ENCODE peak calls at places on chromosomes 11 and 22, in five cellular contexts. Y is hepatocyte, W is ovary, Q is heart left ventricle, T is neural progenitor cell. C is an unnamed sample. For H3K27me3 and H3K9me3, the result is how much of the 10 kb centered on the place peaks cover.

GRCh38 chr22:20531404-20532181 is 24.2 kb downstream of the MED15 start:
- DNase-seq in Q (peak), W (no peak), Y (peak), T (peak), C (peak)

GRCh38 chr11:60305906-60306619 is 21.0 kb upstream of the MS4A6E start:
- DNase-seq in W (no peak), T (peak), Y (no peak), Q (no peak), C (no peak)

GRCh38 chr11:73461335-73461840 is 85.2 kb downstream of the RELT start:
- DNase-seq in T (no peak), Q (no peak), W (no peak), Y (no peak), C (no peak)

GRCh38 chr11:57146301-57146700 is 35.5 kb upstream of the LRRC55 start:
- DNase-seq in Q (no peak), T (no peak), Y (no peak), W (no peak), C (no peak)

GRCh38 chr11:57798905-57799559 is 37.4 kb downstream of the CTNND1 start:
- DNase-seq in Q (peak), T (no peak), W (no peak), Y (peak), C (no peak)

GRCh38 chr11:128184981-128185380 is 402.4 kb downstream of the ETS1 start:
- DNase-seq in W (no peak), Y (no peak), T (no peak), Q (no peak), C (no peak)

GRCh38 chr11:13313005-13313819 is 35.6 kb downstream of the BMAL1 start:
- DNase-seq in T (no peak), W (no peak), Y (no peak), Q (no peak), C (no peak)

GRCh38 chr11:123654566-123655081 is at the start of gene SCN3B:
- DNase-seq in W (peak), Q (peak), T (peak), Y (peak), C (no peak)

GRCh38 chr11:126624491-126624890 is 269.0 kb downstream of the ST3GAL4 start:
- DNase-seq in T (no peak), W (no peak), Y (no peak), Q (no peak), C (no peak)

GRCh38 chr11:67392182-67392715 is 463 bp downstream of the RAD9A start:
- DNase-seq in T (peak), W (no peak), Q (no peak), Y (peak), C (no peak)

GRCh38 chr22:25404556-25404922 is 159.9 kb upstream of the GRK3 start:
- DNase-seq in Y (peak), W (no peak), T (peak), Q (no peak), C (no peak)

GRCh38 chr11:64561984-64562722 is 28.9 kb upstream of the SLC22A12 start:
- DNase-seq in W (no peak), Y (no peak), T (no peak), Q (no peak), C (no peak)

GRCh38 chr11:117281159-117281558 is 10.0 kb upstream of the BACE1-AS start:
- DNase-seq in Y (peak), T (no peak), W (peak), Q (no peak), C (no peak)

GRCh38 chr11:15073361-15074205 is at the start of gene CALCB:
- DNase-seq in Q (no peak), Y (peak), W (no peak), T (peak), C (no peak)

GRCh38 chr22:41915035-41915782 is at the start of gene SHISA8:
- DNase-seq in W (peak), Q (no peak), T (peak), Y (peak), C (no peak)

GRCh38 chr11:115409691-115410220 is 94.5 kb downstream of the CADM1 start:
- DNase-seq in Y (peak), Q (no peak), W (no peak), T (peak), C (no peak)

GRCh38 chr11:106988151-106988806 is 30.0 kb downstream of the GUCY1A2 start:
- DNase-seq in Y (peak), W (no peak), T (no peak), Q (no peak), C (no peak)

GRCh38 chr22:19855504-19856409 is 1.1 kb upstream of the GNB1L start:
- DNase-seq in W (peak), Q (peak), T (no peak), Y (peak), C (peak)

GRCh38 chr11:115503083-115503885 is 931 bp downstream of the CADM1 start:
- DNase-seq in T (peak), Y (peak), W (peak), Q (peak), C (peak)

GRCh38 chr11:61776561-61777075 is 15.8 kb downstream of the TMEM258 start:
- DNase-seq in T (peak), Q (no peak), Y (peak), W (peak), C (no peak)

GRCh38 chr11:15967166-15967565 is 389.2 kb downstream of the SOX6 start:
- DNase-seq in Y (peak), W (no peak), Q (no peak), T (no peak), C (no peak)

GRCh38 chr11:72683782-72684200 is 9.6 kb upstream of the PDE2A start:
- DNase-seq in T (peak), Y (peak), Q (peak), W (peak), C (peak)

GRCh38 chr11:109993786-109994185 is 99.4 kb upstream of the ZC3H12C start:
- DNase-seq in Q (no peak), T (no peak), Y (no peak), W (no peak), C (no peak)

GRCh38 chr11:27312110-27312509 is 50.9 kb downstream of the CCDC34 start:
- DNase-seq in W (no peak), T (no peak), Q (no peak), Y (no peak), C (no peak)

GRCh38 chr22:39336411-39336810 is 13.4 kb upstream of the SYNGR1 start:
- DNase-seq in W (no peak), Y (no peak), Q (no peak), T (no peak), C (no peak)

GRCh38 chr11:107844041-107844440 is 14.5 kb downstream of the SLC35F2 start:
- DNase-seq in Q (no peak), W (no peak), T (no peak), Y (no peak), C (no peak)

GRCh38 chr22:45426387-45426786 is 12.9 kb downstream of the RIBC2 start:
- DNase-seq in Y (no peak), W (no peak), Q (no peak), T (no peak), C (peak)

GRCh38 chr11:43447124-43447523 is 88.4 kb downstream of the TTC17 start:
- DNase-seq in T (no peak), W (no peak), Q (no peak), Y (no peak), C (no peak)

GRCh38 chr22:43293661-43294392 is 49.3 kb downstream of the SCUBE1 start:
- DNase-seq in Q (no peak), Y (peak), T (peak), W (peak), C (no peak)

GRCh38 chr22:43295660-43296059 is 47.5 kb downstream of the SCUBE1 start:
- DNase-seq in Q (no peak), Y (no peak), W (no peak), T (no peak), C (no peak)

GRCh38 chr22:43296279-43296902 is 46.8 kb downstream of the SCUBE1 start:
- DNase-seq in W (no peak), Y (peak), T (peak), Q (no peak), C (no peak)

GRCh38 chr22:43293259-43293658 is 49.9 kb downstream of the SCUBE1 start:
- DNase-seq in W (no peak), Y (no peak), T (no peak), Q (no peak), C (no peak)

DNA sequence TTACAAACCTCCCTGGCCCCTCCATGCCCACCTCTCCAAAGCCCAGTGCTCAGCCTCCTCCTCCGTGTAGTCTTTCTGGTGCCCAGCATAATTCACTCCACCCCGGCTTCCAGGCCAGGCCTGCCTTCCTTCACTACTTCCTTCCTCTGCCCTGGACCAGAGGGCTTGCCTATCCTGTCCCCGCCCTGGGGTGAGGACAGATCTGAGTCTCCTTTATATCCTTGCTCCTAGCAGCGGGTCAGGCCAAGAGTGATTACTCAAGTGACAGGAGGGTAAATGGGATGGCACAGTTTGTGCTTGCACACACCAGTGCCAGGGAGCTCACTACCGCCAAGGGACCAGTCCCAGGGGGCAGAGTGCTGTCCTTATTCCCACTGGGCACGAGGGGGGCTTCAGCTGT is 48.0 kb downstream of the SCUBE1 start:
- DNase-seq in W (no peak), T (no peak), Y (no peak), Q (no peak), C (no peak)
- H3K27me3 ChIP-seq in W (under half), T (under half), Y (under half), Q (under half), C (under half)

DNA sequence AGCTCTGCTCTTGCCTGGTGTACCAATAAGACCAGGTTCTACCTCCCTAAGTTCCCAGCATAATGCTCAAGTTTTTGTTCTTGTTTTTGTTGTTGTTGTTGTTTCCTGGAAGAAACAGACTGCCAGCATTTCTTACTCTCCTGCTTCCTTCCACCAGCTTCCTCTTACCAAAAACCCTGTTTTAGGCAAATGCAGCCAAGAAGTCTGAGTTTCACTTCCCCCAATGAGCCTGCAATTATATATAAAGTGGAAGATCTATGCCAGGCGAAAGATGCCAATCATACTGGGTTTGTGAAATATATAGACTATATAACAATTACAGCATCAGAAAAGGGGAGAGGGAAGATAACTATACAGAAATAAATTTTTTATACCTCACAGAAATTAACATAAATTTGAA is 931.5 kb upstream of the FAT3 start:
- DNase-seq in Q (no peak), W (no peak), T (no peak), Y (no peak), C (no peak)
- H3K9me3 ChIP-seq in Q (under half), W (under half), T (under half), Y (under half), C (under half)

GRCh38 chr22:50673231-50674126 is 856 bp downstream of the SHANK3 start:
- DNase-seq in W (no peak), Y (peak), Q (no peak), T (peak), C (peak)
- H3K27me3 ChIP-seq in W (under half), Y (under half), Q (under half), T (under half), C (under half)

GRCh38 chr11:90705661-90706060 is 482.8 kb upstream of the CHORDC1 start:
- DNase-seq in W (no peak), Q (no peak), T (no peak), Y (no peak), C (no peak)
- H3K9me3 ChIP-seq in W (under half), Q (under half), T (under half), Y (under half), C (under half)

C was measured in right atrium auricular region.